ENCODE peak calls at places on chromosomes 6 and 20, in ten cellular contexts. One of them, this sample, is unnamed.

GRCh38 chr20:62675156-62675871 is 33.0 kb downstream of the SLCO4A1 start:
- DNase-seq in lung: no peak
- DNase-seq in psoas muscle: no peak
- DNase-seq in GM13977: no peak
- DNase-seq in GM13976: no peak
- DNase-seq in right lobe of liver: no peak
- DNase-seq in astrocyte of the spinal cord: no peak
- DNase-seq in neural progenitor cell: no peak
- DNase-seq in endothelial cell: no peak
- DNase-seq in heart right ventricle: no peak
- DNase-seq in this sample: no peak

GRCh38 chr6:167058261-167058660 is 59.1 kb downstream of the CEP43 start:
- DNase-seq in GM13976: no peak
- DNase-seq in neural progenitor cell: no peak
- DNase-seq in endothelial cell: no peak
- DNase-seq in psoas muscle: no peak
- DNase-seq in GM13977: no peak
- DNase-seq in astrocyte of the spinal cord: peak
- DNase-seq in lung: no peak
- DNase-seq in right lobe of liver: no peak
- DNase-seq in heart right ventricle: no peak
- DNase-seq in this sample: no peak

GRCh38 chr20:16004108-16004854 is 569.0 kb downstream of the KIF16B start:
- DNase-seq in endothelial cell: no peak
- DNase-seq in heart right ventricle: peak
- DNase-seq in astrocyte of the spinal cord: no peak
- DNase-seq in right lobe of liver: no peak
- DNase-seq in lung: no peak
- DNase-seq in GM13977: no peak
- DNase-seq in GM13976: no peak
- DNase-seq in psoas muscle: no peak
- DNase-seq in neural progenitor cell: peak
- DNase-seq in this sample: no peak

GRCh38 chr6:23003671-23004598 is 434.6 kb downstream of the HDGFL1 start:
- DNase-seq in right lobe of liver: no peak
- DNase-seq in astrocyte of the spinal cord: peak
- DNase-seq in endothelial cell: no peak
- DNase-seq in lung: no peak
- DNase-seq in neural progenitor cell: no peak
- DNase-seq in GM13976: no peak
- DNase-seq in psoas muscle: no peak
- DNase-seq in GM13977: no peak
- DNase-seq in heart right ventricle: peak
- DNase-seq in this sample: peak

GRCh38 chr6:167030222-167031072 is 31.2 kb downstream of the CEP43 start:
- DNase-seq in endothelial cell: no peak
- DNase-seq in neural progenitor cell: no peak
- DNase-seq in GM13976: no peak
- DNase-seq in lung: no peak
- DNase-seq in astrocyte of the spinal cord: no peak
- DNase-seq in psoas muscle: no peak
- DNase-seq in heart right ventricle: no peak
- DNase-seq in GM13977: no peak
- DNase-seq in right lobe of liver: no peak
- DNase-seq in this sample: no peak

GRCh38 chr6:84897874-84898635 is 133.7 kb upstream of the TBX18 start:
- DNase-seq in right lobe of liver: no peak
- DNase-seq in neural progenitor cell: no peak
- DNase-seq in heart right ventricle: no peak
- DNase-seq in lung: no peak
- DNase-seq in endothelial cell: no peak
- DNase-seq in astrocyte of the spinal cord: peak
- DNase-seq in GM13976: no peak
- DNase-seq in GM13977: no peak
- DNase-seq in psoas muscle: no peak
- DNase-seq in this sample: no peak

GRCh38 chr6:118789419-118789818 is 104.5 kb upstream of the ASF1A start:
- DNase-seq in GM13976: no peak
- DNase-seq in right lobe of liver: no peak
- DNase-seq in astrocyte of the spinal cord: no peak
- DNase-seq in psoas muscle: no peak
- DNase-seq in lung: no peak
- DNase-seq in GM13977: no peak
- DNase-seq in neural progenitor cell: no peak
- DNase-seq in heart right ventricle: no peak
- DNase-seq in endothelial cell: no peak
- DNase-seq in this sample: no peak

GRCh38 chr6:20487669-20488375 is 46.4 kb upstream of the CDKAL1 start:
- DNase-seq in right lobe of liver: no peak
- DNase-seq in astrocyte of the spinal cord: peak
- DNase-seq in psoas muscle: no peak
- DNase-seq in heart right ventricle: no peak
- DNase-seq in GM13976: no peak
- DNase-seq in neural progenitor cell: no peak
- DNase-seq in endothelial cell: no peak
- DNase-seq in lung: no peak
- DNase-seq in GM13977: no peak
- DNase-seq in this sample: no peak

DNA sequence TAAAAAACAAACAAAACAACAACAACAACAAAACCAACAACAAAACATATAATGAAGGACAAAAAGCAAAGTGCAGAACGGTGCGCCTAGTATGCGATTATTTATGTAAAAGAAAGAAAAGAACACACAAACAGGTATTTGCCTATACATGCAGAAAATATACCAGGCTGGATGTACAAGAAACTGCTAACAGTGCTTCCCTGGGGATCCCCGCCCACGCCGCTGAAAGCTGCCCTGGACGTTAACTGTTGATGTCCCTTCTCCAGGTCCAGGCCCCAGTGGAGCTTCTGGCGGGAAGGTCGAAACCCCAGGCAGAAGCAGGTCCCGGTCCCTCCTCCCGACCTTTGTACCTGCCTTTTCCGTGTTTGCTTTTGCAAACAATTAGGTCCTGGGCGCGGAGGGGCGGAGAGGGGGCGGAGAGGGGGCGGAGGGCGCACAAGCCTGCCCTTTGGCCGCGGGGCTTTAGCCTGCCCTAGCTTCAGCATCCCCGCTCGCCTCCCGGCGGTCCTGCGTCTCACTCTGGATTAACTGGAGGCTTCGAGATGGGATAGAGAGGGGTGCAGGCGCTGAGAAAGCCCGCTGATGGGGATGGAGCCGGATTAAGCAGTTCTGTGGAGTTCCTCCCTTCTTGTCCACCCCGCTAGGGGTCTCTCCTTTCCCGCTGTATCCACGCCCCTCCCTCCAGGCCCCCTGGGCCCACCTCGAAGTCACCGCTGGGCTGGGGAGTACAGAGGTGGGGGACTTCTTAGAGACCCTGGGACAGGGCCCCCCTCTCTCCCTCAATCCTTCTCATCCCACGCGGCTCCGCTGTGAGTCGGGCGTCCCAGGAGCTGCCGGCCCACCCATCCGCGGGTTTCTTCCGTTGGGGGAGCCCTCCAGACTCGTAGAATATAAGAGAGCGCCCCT is 8.2 kb upstream of the AHCY start:
- DNase-seq in right lobe of liver: peak
- DNase-seq in endothelial cell: peak
- DNase-seq in GM13976: no peak
- DNase-seq in lung: no peak
- DNase-seq in astrocyte of the spinal cord: no peak
- DNase-seq in heart right ventricle: no peak
- DNase-seq in neural progenitor cell: peak
- DNase-seq in psoas muscle: no peak
- DNase-seq in GM13977: no peak
- DNase-seq in this sample: no peak
- TF ChIP-seq CTCF in right lobe of liver: no peak
- TF ChIP-seq CTCF in endothelial cell: no peak
- TF ChIP-seq CTCF in GM13976: no peak
- TF ChIP-seq CTCF in lung: no peak
- TF ChIP-seq CTCF in astrocyte of the spinal cord: peak
- TF ChIP-seq CTCF in heart right ventricle: peak
- TF ChIP-seq CTCF in neural progenitor cell: peak
- TF ChIP-seq CTCF in psoas muscle: no peak
- TF ChIP-seq CTCF in GM13977: peak
- TF ChIP-seq CTCF in this sample: peak

GRCh38 chr20:17967595-17968365 is 814 bp downstream of the SNX5 start:
- DNase-seq in neural progenitor cell: no peak
- DNase-seq in right lobe of liver: no peak
- DNase-seq in astrocyte of the spinal cord: peak
- DNase-seq in GM13976: no peak
- DNase-seq in GM13977: no peak
- DNase-seq in psoas muscle: no peak
- DNase-seq in endothelial cell: no peak
- DNase-seq in lung: no peak
- DNase-seq in heart right ventricle: peak
- DNase-seq in this sample: no peak

GRCh38 chr20:17965042-17965697 is 3.4 kb downstream of the SNX5 start:
- DNase-seq in right lobe of liver: no peak
- DNase-seq in psoas muscle: no peak
- DNase-seq in astrocyte of the spinal cord: no peak
- DNase-seq in neural progenitor cell: no peak
- DNase-seq in heart right ventricle: no peak
- DNase-seq in GM13976: no peak
- DNase-seq in GM13977: no peak
- DNase-seq in endothelial cell: no peak
- DNase-seq in lung: no peak
- DNase-seq in this sample: no peak

GRCh38 chr20:17968366-17969275 is at the start of the genes MGME1 and SNX5:
- DNase-seq in psoas muscle: peak
- DNase-seq in endothelial cell: peak
- DNase-seq in GM13976: peak
- DNase-seq in right lobe of liver: peak
- DNase-seq in astrocyte of the spinal cord: peak
- DNase-seq in GM13977: peak
- DNase-seq in heart right ventricle: peak
- DNase-seq in lung: peak
- DNase-seq in neural progenitor cell: peak
- DNase-seq in this sample: peak

GRCh38 chr20:17964632-17965031 is 4.0 kb downstream of the SNX5 start:
- DNase-seq in GM13976: no peak
- DNase-seq in astrocyte of the spinal cord: no peak
- DNase-seq in endothelial cell: no peak
- DNase-seq in lung: no peak
- DNase-seq in heart right ventricle: no peak
- DNase-seq in right lobe of liver: no peak
- DNase-seq in neural progenitor cell: no peak
- DNase-seq in GM13977: no peak
- DNase-seq in psoas muscle: no peak
- DNase-seq in this sample: no peak

DNA sequence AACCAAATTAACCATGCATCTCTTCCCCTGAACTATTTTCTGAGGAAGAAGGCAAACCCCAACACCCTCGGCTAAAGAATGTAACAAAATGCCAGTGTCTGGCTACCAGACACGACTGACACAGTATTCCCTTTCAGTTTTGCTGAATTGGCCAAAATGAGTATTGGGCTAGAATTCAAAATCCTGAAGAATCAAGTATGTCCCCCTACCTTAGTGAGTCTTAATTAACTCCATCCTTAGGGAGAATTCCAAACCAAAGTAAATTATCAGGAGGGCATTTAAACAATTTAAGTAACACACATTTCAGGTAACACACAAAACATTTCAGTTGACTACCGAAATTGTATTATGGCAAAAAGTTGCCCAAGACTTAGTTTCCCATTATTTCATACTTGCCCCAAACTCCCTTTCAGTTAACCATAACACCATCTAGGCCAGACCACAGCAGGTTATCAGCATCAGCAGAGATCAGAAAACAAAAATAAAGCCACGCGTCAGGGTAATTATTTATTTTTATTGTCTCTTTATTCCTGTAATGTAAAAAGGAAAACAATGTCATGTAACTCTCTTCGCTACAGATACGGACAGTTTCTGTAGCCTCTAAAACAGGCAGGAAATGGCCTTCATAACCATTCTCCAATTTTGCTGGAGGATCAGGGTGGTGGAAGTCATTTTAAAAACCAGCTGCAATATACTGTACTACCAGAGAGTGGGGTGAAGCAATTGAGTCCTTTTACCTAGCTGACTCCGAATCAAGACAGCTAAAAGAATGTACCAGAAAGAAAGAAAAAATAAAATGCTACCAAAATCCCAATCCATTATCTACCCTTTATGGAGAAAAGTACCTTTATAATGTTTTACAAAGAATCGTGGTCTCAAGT is 1.9 kb downstream of the SNX5 start:
- DNase-seq in endothelial cell: no peak
- DNase-seq in GM13977: peak
- DNase-seq in right lobe of liver: no peak
- DNase-seq in neural progenitor cell: no peak
- DNase-seq in astrocyte of the spinal cord: peak
- DNase-seq in heart right ventricle: no peak
- DNase-seq in lung: no peak
- DNase-seq in GM13976: no peak
- DNase-seq in psoas muscle: no peak
- DNase-seq in this sample: no peak
- TF ChIP-seq CTCF in endothelial cell: no peak
- TF ChIP-seq CTCF in GM13977: peak
- TF ChIP-seq CTCF in right lobe of liver: peak
- TF ChIP-seq CTCF in neural progenitor cell: peak
- TF ChIP-seq CTCF in astrocyte of the spinal cord: peak
- TF ChIP-seq CTCF in heart right ventricle: no peak
- TF ChIP-seq CTCF in lung: no peak
- TF ChIP-seq CTCF in GM13976: no peak
- TF ChIP-seq CTCF in psoas muscle: peak
- TF ChIP-seq CTCF in this sample: no peak

GRCh38 chr6:124984668-124985338 is 22.6 kb downstream of the RNF217 start:
- DNase-seq in GM13977: no peak
- DNase-seq in heart right ventricle: no peak
- DNase-seq in right lobe of liver: no peak
- DNase-seq in neural progenitor cell: no peak
- DNase-seq in astrocyte of the spinal cord: peak
- DNase-seq in endothelial cell: no peak
- DNase-seq in psoas muscle: no peak
- DNase-seq in GM13976: no peak
- DNase-seq in lung: no peak
- DNase-seq in this sample: no peak
- TF ChIP-seq CTCF in GM13977: no peak
- TF ChIP-seq CTCF in heart right ventricle: no peak
- TF ChIP-seq CTCF in right lobe of liver: no peak
- TF ChIP-seq CTCF in neural progenitor cell: no peak
- TF ChIP-seq CTCF in astrocyte of the spinal cord: no peak
- TF ChIP-seq CTCF in endothelial cell: no peak
- TF ChIP-seq CTCF in psoas muscle: no peak
- TF ChIP-seq CTCF in GM13976: no peak
- TF ChIP-seq CTCF in lung: no peak
- TF ChIP-seq CTCF in this sample: no peak

GRCh38 chr6:169972736-169973135 is 221.3 kb downstream of the ERMARD start:
- DNase-seq in GM13976: no peak
- DNase-seq in psoas muscle: no peak
- DNase-seq in right lobe of liver: peak
- DNase-seq in neural progenitor cell: no peak
- DNase-seq in endothelial cell: no peak
- DNase-seq in heart right ventricle: no peak
- DNase-seq in GM13977: no peak
- DNase-seq in astrocyte of the spinal cord: no peak
- DNase-seq in lung: no peak
- DNase-seq in this sample: no peak

GRCh38 chr6:169970306-169970988 is 219.0 kb downstream of the ERMARD start:
- DNase-seq in GM13976: no peak
- DNase-seq in GM13977: no peak
- DNase-seq in astrocyte of the spinal cord: no peak
- DNase-seq in lung: no peak
- DNase-seq in endothelial cell: no peak
- DNase-seq in heart right ventricle: no peak
- DNase-seq in neural progenitor cell: no peak
- DNase-seq in right lobe of liver: no peak
- DNase-seq in psoas muscle: no peak
- DNase-seq in this sample: no peak

GRCh38 chr6:169971951-169972651 is 220.7 kb downstream of the ERMARD start:
- DNase-seq in endothelial cell: peak
- DNase-seq in GM13976: no peak
- DNase-seq in heart right ventricle: no peak
- DNase-seq in right lobe of liver: no peak
- DNase-seq in astrocyte of the spinal cord: no peak
- DNase-seq in psoas muscle: no peak
- DNase-seq in GM13977: no peak
- DNase-seq in lung: no peak
- DNase-seq in neural progenitor cell: no peak
- DNase-seq in this sample: no peak

GRCh38 chr6:169969372-169970099 is 218.1 kb downstream of the ERMARD start:
- DNase-seq in lung: no peak
- DNase-seq in right lobe of liver: no peak
- DNase-seq in GM13976: no peak
- DNase-seq in astrocyte of the spinal cord: no peak
- DNase-seq in psoas muscle: no peak
- DNase-seq in endothelial cell: no peak
- DNase-seq in heart right ventricle: no peak
- DNase-seq in neural progenitor cell: no peak
- DNase-seq in GM13977: no peak
- DNase-seq in this sample: no peak

GRCh38 chr6:169971171-169971861 is 219.9 kb downstream of the ERMARD start:
- DNase-seq in lung: no peak
- DNase-seq in astrocyte of the spinal cord: no peak
- DNase-seq in psoas muscle: no peak
- DNase-seq in GM13976: no peak
- DNase-seq in neural progenitor cell: no peak
- DNase-seq in GM13977: no peak
- DNase-seq in endothelial cell: peak
- DNase-seq in heart right ventricle: no peak
- DNase-seq in right lobe of liver: no peak
- DNase-seq in this sample: no peak
- TF ChIP-seq CTCF in lung: no peak
- TF ChIP-seq CTCF in astrocyte of the spinal cord: no peak
- TF ChIP-seq CTCF in psoas muscle: no peak
- TF ChIP-seq CTCF in GM13976: no peak
- TF ChIP-seq CTCF in neural progenitor cell: no peak
- TF ChIP-seq CTCF in GM13977: no peak
- TF ChIP-seq CTCF in endothelial cell: no peak
- TF ChIP-seq CTCF in heart right ventricle: no peak
- TF ChIP-seq CTCF in right lobe of liver: no peak
- TF ChIP-seq CTCF in this sample: no peak

This sample was measured in BJ.